ENCODE peak calls at places on chromosomes 11 and 22, in six cellular contexts. One of them, this sample, is unnamed. For H3K9me3, the result is how much of the 10 kb centered on the place peaks cover.

GRCh38 chr11:81494431-81494830 is 1239.2 kb downstream of the FAM181B start:
- DNase-seq in K562: no peak
- DNase-seq in astrocyte: no peak
- DNase-seq in HCT116: no peak
- DNase-seq in body of pancreas: no peak
- DNase-seq in fibroblast of lung: no peak
- DNase-seq in this sample: no peak

GRCh38 chr22:36961626-36962025 is 48.2 kb downstream of the CSF2RB start:
- DNase-seq in body of pancreas: no peak
- DNase-seq in K562: no peak
- DNase-seq in astrocyte: no peak
- DNase-seq in HCT116: no peak
- DNase-seq in fibroblast of lung: no peak
- DNase-seq in this sample: no peak

GRCh38 chr11:34492806-34493414 is 20.7 kb downstream of the ELF5 start:
- DNase-seq in fibroblast of lung: peak
- DNase-seq in body of pancreas: peak
- DNase-seq in K562: peak
- DNase-seq in astrocyte: peak
- DNase-seq in HCT116: peak
- DNase-seq in this sample: no peak

GRCh38 chr11:74449369-74449931 is 17.9 kb downstream of the KCNE3 start:
- DNase-seq in HCT116: peak
- DNase-seq in body of pancreas: peak
- DNase-seq in astrocyte: peak
- DNase-seq in fibroblast of lung: peak
- DNase-seq in K562: peak
- DNase-seq in this sample: no peak

GRCh38 chr22:38882480-38882879 is 10.5 kb upstream of the CBX6 start:
- DNase-seq in HCT116: no peak
- DNase-seq in K562: peak
- DNase-seq in fibroblast of lung: peak
- DNase-seq in body of pancreas: peak
- DNase-seq in astrocyte: no peak
- DNase-seq in this sample: peak

GRCh38 chr11:29351301-29351873 is 665.4 kb downstream of the KCNA4 start:
- DNase-seq in astrocyte: no peak
- DNase-seq in fibroblast of lung: no peak
- DNase-seq in K562: no peak
- DNase-seq in HCT116: no peak
- DNase-seq in body of pancreas: no peak
- DNase-seq in this sample: no peak

GRCh38 chr22:42817556-42817955 is 39.5 kb downstream of the ARFGAP3 start:
- DNase-seq in astrocyte: no peak
- DNase-seq in body of pancreas: no peak
- DNase-seq in K562: no peak
- DNase-seq in HCT116: no peak
- DNase-seq in fibroblast of lung: no peak
- DNase-seq in this sample: no peak

GRCh38 chr22:33726294-33726711 is 194.0 kb downstream of the LARGE1 start:
- DNase-seq in astrocyte: peak
- DNase-seq in K562: no peak
- DNase-seq in body of pancreas: peak
- DNase-seq in HCT116: no peak
- DNase-seq in fibroblast of lung: peak
- DNase-seq in this sample: no peak

GRCh38 chr11:117819096-117820040 is 5.2 kb downstream of the FXYD2 start:
- DNase-seq in astrocyte: peak
- DNase-seq in HCT116: peak
- DNase-seq in body of pancreas: peak
- DNase-seq in fibroblast of lung: peak
- DNase-seq in K562: peak
- DNase-seq in this sample: no peak

GRCh38 chr22:44979154-44979553 is 30.7 kb downstream of the PHF21B start:
- DNase-seq in K562: no peak
- DNase-seq in fibroblast of lung: no peak
- DNase-seq in astrocyte: no peak
- DNase-seq in HCT116: no peak
- DNase-seq in body of pancreas: no peak
- DNase-seq in this sample: no peak

GRCh38 chr11:34600339-34601084 is 20.4 kb upstream of the EHF start:
- DNase-seq in HCT116: peak
- DNase-seq in astrocyte: peak
- DNase-seq in fibroblast of lung: no peak
- DNase-seq in body of pancreas: peak
- DNase-seq in K562: peak
- DNase-seq in this sample: no peak

GRCh38 chr11:65651589-65652510 is 10.9 kb downstream of the RELA start:
- DNase-seq in HCT116: no peak
- DNase-seq in fibroblast of lung: peak
- DNase-seq in astrocyte: peak
- DNase-seq in K562: peak
- DNase-seq in body of pancreas: peak
- DNase-seq in this sample: no peak

GRCh38 chr11:68432874-68433273 is 27.7 kb upstream of the PPP6R3 start:
- DNase-seq in fibroblast of lung: no peak
- DNase-seq in astrocyte: no peak
- DNase-seq in HCT116: no peak
- DNase-seq in body of pancreas: no peak
- DNase-seq in K562: no peak
- DNase-seq in this sample: no peak

GRCh38 chr11:2208691-2209369 is 37.2 kb upstream of the TH start:
- DNase-seq in astrocyte: no peak
- DNase-seq in fibroblast of lung: no peak
- DNase-seq in K562: no peak
- DNase-seq in HCT116: no peak
- DNase-seq in body of pancreas: peak
- DNase-seq in this sample: no peak

GRCh38 chr11:68322031-68322388 is 9.6 kb downstream of the LRP5 start:
- DNase-seq in astrocyte: no peak
- DNase-seq in HCT116: no peak
- DNase-seq in K562: no peak
- DNase-seq in fibroblast of lung: no peak
- DNase-seq in body of pancreas: no peak
- DNase-seq in this sample: no peak

GRCh38 chr22:24142241-24142640 is 39.0 kb upstream of the SUSD2 start:
- DNase-seq in body of pancreas: no peak
- DNase-seq in K562: no peak
- DNase-seq in astrocyte: no peak
- DNase-seq in HCT116: no peak
- DNase-seq in fibroblast of lung: no peak
- DNase-seq in this sample: no peak

GRCh38 chr22:50731811-50732624 is 6.0 kb upstream of the ACR start:
- DNase-seq in K562: peak
- DNase-seq in body of pancreas: peak
- DNase-seq in HCT116: peak
- DNase-seq in astrocyte: no peak
- DNase-seq in fibroblast of lung: peak
- DNase-seq in this sample: no peak

GRCh38 chr11:13026722-13027121 is 17.6 kb downstream of the RASSF10 start:
- DNase-seq in body of pancreas: no peak
- DNase-seq in astrocyte: no peak
- DNase-seq in K562: no peak
- DNase-seq in fibroblast of lung: no peak
- DNase-seq in HCT116: no peak
- DNase-seq in this sample: no peak

GRCh38 chr22:22703715-22704114 is 59.3 kb downstream of the GGTLC2 start:
- DNase-seq in HCT116: no peak
- DNase-seq in K562: no peak
- DNase-seq in astrocyte: no peak
- DNase-seq in body of pancreas: no peak
- DNase-seq in fibroblast of lung: peak
- DNase-seq in this sample: no peak

GRCh38 chr11:122721964-122722266 is 66.4 kb downstream of the UBASH3B start:
- DNase-seq in astrocyte: no peak
- DNase-seq in K562: no peak
- DNase-seq in body of pancreas: no peak
- DNase-seq in HCT116: peak
- DNase-seq in fibroblast of lung: peak
- DNase-seq in this sample: no peak

GRCh38 chr22:36432592-36433317 is 45.0 kb upstream of the MYH9 start:
- DNase-seq in astrocyte: peak
- DNase-seq in K562: no peak
- DNase-seq in fibroblast of lung: no peak
- DNase-seq in HCT116: no peak
- DNase-seq in body of pancreas: no peak
- DNase-seq in this sample: no peak

GRCh38 chr11:57144531-57145320 is 37.0 kb upstream of the LRRC55 start:
- DNase-seq in astrocyte: no peak
- DNase-seq in K562: no peak
- DNase-seq in fibroblast of lung: no peak
- DNase-seq in HCT116: no peak
- DNase-seq in body of pancreas: no peak
- DNase-seq in this sample: no peak

GRCh38 chr11:85752890-85753581 is 57.9 kb downstream of the SYTL2 start:
- DNase-seq in HCT116: no peak
- DNase-seq in astrocyte: no peak
- DNase-seq in fibroblast of lung: no peak
- DNase-seq in body of pancreas: peak
- DNase-seq in K562: no peak
- DNase-seq in this sample: no peak
- H3K4me3 ChIP-seq in HCT116: no peak
- H3K4me3 ChIP-seq in astrocyte: no peak
- H3K4me3 ChIP-seq in fibroblast of lung: no peak
- H3K4me3 ChIP-seq in body of pancreas: no peak
- H3K4me3 ChIP-seq in K562: no peak
- H3K4me3 ChIP-seq in this sample: no peak

GRCh38 chr11:54979375-54979774 is 272.7 kb downstream of the OR4A5 start:
- DNase-seq in astrocyte: no peak
- DNase-seq in HCT116: no peak
- DNase-seq in body of pancreas: no peak
- DNase-seq in fibroblast of lung: no peak
- DNase-seq in K562: no peak
- DNase-seq in this sample: no peak
- H3K9me3 ChIP-seq in astrocyte: under half
- H3K9me3 ChIP-seq in HCT116: under half
- H3K9me3 ChIP-seq in body of pancreas: under half
- H3K9me3 ChIP-seq in fibroblast of lung: under half
- H3K9me3 ChIP-seq in K562: under half
- H3K9me3 ChIP-seq in this sample: half or more

GRCh38 chr22:20955548-20955947 is 11.5 kb upstream of the AIFM3 start:
- DNase-seq in fibroblast of lung: no peak
- DNase-seq in body of pancreas: no peak
- DNase-seq in K562: no peak
- DNase-seq in astrocyte: no peak
- DNase-seq in HCT116: peak
- DNase-seq in this sample: no peak

GRCh38 chr22:20957691-20958440 is 9.2 kb upstream of the AIFM3 start:
- DNase-seq in astrocyte: no peak
- DNase-seq in HCT116: no peak
- DNase-seq in fibroblast of lung: peak
- DNase-seq in K562: no peak
- DNase-seq in body of pancreas: peak
- DNase-seq in this sample: no peak

GRCh38 chr22:20953668-20954500 is 13.2 kb upstream of the AIFM3 start:
- DNase-seq in body of pancreas: peak
- DNase-seq in fibroblast of lung: peak
- DNase-seq in HCT116: no peak
- DNase-seq in K562: no peak
- DNase-seq in astrocyte: no peak
- DNase-seq in this sample: no peak

GRCh38 chr22:20957118-20957690 is 9.9 kb upstream of the AIFM3 start:
- DNase-seq in HCT116: no peak
- DNase-seq in astrocyte: no peak
- DNase-seq in body of pancreas: peak
- DNase-seq in fibroblast of lung: no peak
- DNase-seq in K562: no peak
- DNase-seq in this sample: no peak

GRCh38 chr22:20956258-20957117 is 10.6 kb upstream of the AIFM3 start:
- DNase-seq in K562: no peak
- DNase-seq in HCT116: peak
- DNase-seq in astrocyte: peak
- DNase-seq in body of pancreas: peak
- DNase-seq in fibroblast of lung: peak
- DNase-seq in this sample: no peak
- TF ChIP-seq CTCF in K562: no peak
- TF ChIP-seq CTCF in HCT116: peak
- TF ChIP-seq CTCF in astrocyte: no peak
- TF ChIP-seq CTCF in body of pancreas: no peak
- TF ChIP-seq CTCF in fibroblast of lung: no peak
- TF ChIP-seq CTCF in this sample: no peak

GRCh38 chr22:28802595-28803087 is 2.3 kb upstream of the XBP1 start:
- DNase-seq in astrocyte: no peak
- DNase-seq in fibroblast of lung: no peak
- DNase-seq in body of pancreas: no peak
- DNase-seq in HCT116: no peak
- DNase-seq in K562: no peak
- DNase-seq in this sample: no peak
- H3K4me3 ChIP-seq in astrocyte: no peak
- H3K4me3 ChIP-seq in fibroblast of lung: no peak
- H3K4me3 ChIP-seq in body of pancreas: no peak
- H3K4me3 ChIP-seq in HCT116: no peak
- H3K4me3 ChIP-seq in K562: peak
- H3K4me3 ChIP-seq in this sample: peak

GRCh38 chr11:58744988-58745704 is 13.4 kb upstream of the GLYAT start:
- DNase-seq in astrocyte: no peak
- DNase-seq in K562: no peak
- DNase-seq in fibroblast of lung: no peak
- DNase-seq in body of pancreas: no peak
- DNase-seq in HCT116: no peak
- DNase-seq in this sample: no peak
- H3K9me3 ChIP-seq in astrocyte: under half
- H3K9me3 ChIP-seq in K562: under half
- H3K9me3 ChIP-seq in fibroblast of lung: under half
- H3K9me3 ChIP-seq in body of pancreas: under half
- H3K9me3 ChIP-seq in HCT116: under half
- H3K9me3 ChIP-seq in this sample: under half

This sample was measured in thoracic aorta.